ENCODE peak calls at places on chromosomes 5 and 9, in six cellular contexts. F, J, Y, N, R and O are unnamed samples.

GRCh38 chr5:2553611-2554010 is 197.9 kb downstream of the IRX2 start:
- DNase-seq in F (no peak), J (no peak), Y (no peak), N (no peak), R (no peak), O (no peak)

GRCh38 chr5:160021818-160022446 is 13.0 kb downstream of the TTC1 start:
- DNase-seq in F (no peak), J (peak; percentile 73), Y (no peak), N (peak; percentile 75), R (peak; percentile 77), O (no peak)

GRCh38 chr5:59107692-59108091 is 524.8 kb downstream of the RAB3C start:
- DNase-seq in F (no peak), J (peak; percentile 43), Y (no peak), N (no peak), R (no peak), O (no peak)

GRCh38 chr9:110939053-110939452 is 99.2 kb downstream of the LPAR1 start:
- DNase-seq in F (no peak), J (no peak), Y (no peak), N (no peak), R (no peak), O (no peak)

GRCh38 chr5:137254153-137254552 is 245.0 kb downstream of the SPOCK1 start:
- DNase-seq in F (no peak), J (no peak), Y (peak; percentile 46), N (no peak), R (no peak), O (no peak)

GRCh38 chr9:18477121-18477705 is 3.3 kb downstream of the ADAMTSL1 start:
- DNase-seq in F (no peak), J (no peak), Y (no peak), N (no peak), R (no peak), O (no peak)

GRCh38 chr5:158569534-158569933 is 530.2 kb downstream of the EBF1 start:
- DNase-seq in F (no peak), J (no peak), Y (no peak), N (no peak), R (peak; percentile 73), O (no peak)

GRCh38 chr5:139415221-139415861 is 11.5 kb upstream of the SPATA24 start:
- DNase-seq in F (no peak), J (no peak), Y (no peak), N (no peak), R (no peak), O (no peak)

GRCh38 chr5:139390639-139391569 is 1.2 kb upstream of the MZB1 start:
- DNase-seq in F (no peak), J (no peak), Y (no peak), N (peak; percentile 43), R (no peak), O (no peak)

GRCh38 chr5:141488591-141489478 is at the start of gene PCDHGC5:
- DNase-seq in F (no peak), J (no peak), Y (no peak), N (no peak), R (no peak), O (no peak)

GRCh38 chr5:168947212-168947868 is 353.6 kb downstream of the SLIT3 start:
- DNase-seq in F (no peak), J (peak; percentile 71), Y (no peak), N (peak; percentile 59), R (peak; percentile 86), O (no peak)

GRCh38 chr5:93585054-93585751 is 2.2 kb downstream of the NR2F1 start:
- DNase-seq in F (no peak), J (peak; percentile 51), Y (no peak), N (no peak), R (peak; percentile 67), O (no peak)

GRCh38 chr5:64285188-64286130 is 119.8 kb downstream of the RNF180 start:
- DNase-seq in F (no peak), J (no peak), Y (no peak), N (no peak), R (no peak), O (no peak)

GRCh38 chr5:158711927-158712529 is 387.7 kb downstream of the EBF1 start:
- DNase-seq in F (no peak), J (no peak), Y (no peak), N (no peak), R (no peak), O (no peak)

GRCh38 chr9:93655621-93656425 is 79.4 kb downstream of the PHF2 start:
- DNase-seq in F (no peak), J (no peak), Y (no peak), N (no peak), R (no peak), O (no peak)

GRCh38 chr9:126599047-126599650 is 14.6 kb upstream of the LMX1B start:
- DNase-seq in F (no peak), J (no peak), Y (no peak), N (no peak), R (peak; percentile 69), O (no peak)

DNA sequence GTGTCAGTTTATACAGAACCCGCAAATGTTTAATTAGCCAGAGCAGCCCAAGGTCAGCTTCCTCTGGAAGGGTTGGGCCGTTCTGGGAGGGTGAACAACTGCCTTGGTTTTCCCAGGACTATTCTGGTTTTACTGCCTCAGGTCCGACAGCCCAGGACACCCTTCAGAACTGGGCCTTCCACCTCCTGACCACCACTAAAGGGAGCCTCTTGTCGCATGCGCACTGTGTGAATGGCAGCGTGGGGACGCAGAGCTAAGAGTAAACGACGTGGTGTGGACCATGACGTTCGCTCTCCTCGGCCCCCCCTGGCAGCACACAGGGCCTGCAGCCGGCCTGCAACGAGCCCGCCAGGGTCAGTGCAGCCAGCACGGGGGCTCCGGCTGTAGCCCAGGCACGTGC is 214.9 kb downstream of the FANCC start:
- DNase-seq in F (no peak), J (no peak), Y (no peak), N (no peak), R (peak; percentile 40), O (no peak)
- TF ChIP-seq CTCF in F (no peak), J (no peak), Y (no peak), N (no peak), R (no peak), O (no peak)

GRCh38 chr5:172453206-172453985 is 929 bp downstream of the SH3PXD2B start:
- DNase-seq in F (no peak), J (peak; percentile 75), Y (no peak), N (no peak), R (peak; percentile 84), O (no peak)
- TF ChIP-seq CTCF in F (peak; percentile 56), J (peak; percentile 64), Y (peak; percentile 72), N (no peak), R (peak; percentile 57), O (no peak)

GRCh38 chr9:136277746-136278145 is 26.1 kb downstream of the CCDC187 start:
- DNase-seq in F (no peak), J (no peak), Y (no peak), N (no peak), R (no peak), O (no peak)
- TF ChIP-seq CTCF in F (no peak), J (no peak), Y (no peak), N (no peak), R (no peak), O (no peak)

GRCh38 chr5:112923988-112924387 is 2.0 kb upstream of the REEP5 start:
- DNase-seq in F (no peak), J (no peak), Y (no peak), N (peak; percentile 56), R (no peak), O (no peak)

GRCh38 chr5:112923148-112923917 is 1.3 kb upstream of the REEP5 start:
- DNase-seq in F (no peak), J (no peak), Y (no peak), N (peak; percentile 89), R (peak; percentile 23), O (no peak)

GRCh38 chr5:112921833-112922817 is at the start of gene REEP5:
- DNase-seq in F (peak; percentile 65), J (peak; percentile 93), Y (no peak), N (peak; percentile 93), R (peak; percentile 90), O (peak; percentile 35)

GRCh38 chr5:112918679-112919078 is 3.3 kb downstream of the REEP5 start:
- DNase-seq in F (no peak), J (no peak), Y (no peak), N (no peak), R (no peak), O (no peak)

DNA sequence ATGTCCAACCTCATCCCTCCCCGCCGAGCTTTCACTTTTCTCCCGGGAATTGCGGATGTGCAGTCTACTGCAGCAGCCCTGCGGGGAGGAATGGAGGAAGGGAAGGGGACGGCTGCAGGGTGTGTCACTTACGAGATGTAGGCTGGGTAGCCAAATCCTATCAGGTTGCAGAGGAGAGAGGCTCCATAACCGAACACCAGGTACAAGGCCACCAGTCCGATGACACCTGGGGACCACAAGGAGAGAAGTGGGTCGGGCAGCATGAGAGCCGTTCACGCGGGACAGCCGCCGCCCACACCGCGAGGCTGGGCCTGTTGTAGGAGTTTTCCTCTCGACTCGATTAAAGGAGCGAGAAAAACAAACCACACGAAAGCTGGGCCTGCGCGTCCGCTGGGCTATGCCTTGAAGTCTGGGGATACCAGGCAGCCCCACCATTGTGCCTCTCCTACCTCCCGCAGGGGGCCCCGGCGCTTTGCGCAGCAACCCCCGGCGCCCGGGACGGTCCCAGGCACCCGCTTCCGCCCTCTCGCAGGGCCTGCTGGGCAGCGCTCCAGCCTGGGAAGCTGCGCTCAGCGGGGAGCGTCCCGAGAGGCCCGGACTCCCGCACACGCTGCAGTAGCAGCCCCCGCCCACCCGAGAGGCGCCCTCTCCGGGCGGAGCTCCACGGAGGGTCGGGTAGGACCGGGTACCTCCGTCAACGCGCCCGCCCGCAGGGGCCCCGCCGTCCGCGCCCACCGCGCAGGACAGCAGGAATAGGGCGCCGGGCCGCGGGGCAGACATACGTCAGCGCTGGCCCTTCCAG is 795 bp downstream of the REEP5 start:
- DNase-seq in F (peak; percentile 23), J (peak; percentile 80), Y (no peak), N (peak; percentile 65), R (peak; percentile 82), O (peak; percentile 35)
- TF ChIP-seq CTCF in F (no peak), J (no peak), Y (peak; percentile 5), N (peak; percentile 4), R (no peak), O (no peak)

GRCh38 chr9:75889577-75889976 is 896 bp upstream of the PCSK5 start:
- DNase-seq in F (no peak), J (no peak), Y (no peak), N (no peak), R (peak; percentile 14), O (no peak)

GRCh38 chr9:75889977-75890540 is 414 bp upstream of the PCSK5 start:
- DNase-seq in F (no peak), J (no peak), Y (no peak), N (no peak), R (peak; percentile 33), O (no peak)

GRCh38 chr9:75890541-75891276 is at the start of gene PCSK5:
- DNase-seq in F (peak; percentile 83), J (peak; percentile 88), Y (peak; percentile 29), N (peak; percentile 53), R (peak; percentile 96), O (peak; percentile 73)

GRCh38 chr9:75880556-75880955 is 9.9 kb upstream of the PCSK5 start:
- DNase-seq in F (no peak), J (no peak), Y (no peak), N (no peak), R (no peak), O (no peak)

DNA sequence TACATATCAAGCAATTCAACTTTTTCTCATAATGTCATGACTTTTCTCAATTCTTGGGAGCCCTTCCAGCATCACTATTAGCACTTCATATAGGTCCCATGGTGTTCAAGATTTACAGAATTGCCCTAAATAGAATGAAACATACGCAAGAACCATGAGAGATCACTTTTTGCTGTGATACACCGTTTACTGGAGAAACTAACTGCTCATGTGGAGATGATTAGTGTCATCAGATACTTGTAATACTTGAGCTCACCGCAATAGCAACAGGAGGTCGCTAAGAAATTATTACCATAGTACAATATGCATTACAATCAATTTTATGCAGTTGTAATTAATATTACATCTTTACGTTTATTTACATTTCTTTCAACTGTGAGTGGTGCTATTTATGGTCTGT is 4.8 kb upstream of the PCSK5 start:
- DNase-seq in F (no peak), J (no peak), Y (no peak), N (no peak), R (no peak), O (no peak)
- TF ChIP-seq CTCF in F (no peak), J (no peak), Y (no peak), N (no peak), R (no peak), O (no peak)